ENCODE peak calls at places on chromosomes 16 and 17, in nine cellular contexts. M is iPS-NIHi11; Y is central memory CD4-positive, alpha-beta T cell; C is stimulated activated CD4-positive, alpha-beta T cell treated with anti-CD3 and anti-CD28 coated beads, Interleukin-1b, Interleukin-23, amount 100 ng/mL, for 1 hour; R is ovary; X is HFF-Myc; W is astrocyte of the hippocampus; S is head of caudate nucleus; G is hepatocyte. H is an unnamed sample.

GRCh38 chr17:67570797-67571196 is 146.9 kb upstream of the NOL11 start:
- DNase-seq in M (no peak), Y (no peak), C (no peak), R (no peak), X (no peak), W (no peak), S (no peak), G (no peak), H (no peak)

GRCh38 chr16:19284207-19284606 is 1.3 kb upstream of the CLEC19A start:
- DNase-seq in M (peak; percentile 39), Y (no peak), C (no peak), R (no peak), X (no peak), W (peak; percentile 84), S (peak; percentile 84), G (no peak), H (no peak)

GRCh38 chr17:68341482-68341881 is 50.2 kb downstream of the ARSG start:
- DNase-seq in M (no peak), Y (no peak), C (no peak), R (no peak), X (no peak), W (no peak), S (no peak), G (no peak), H (no peak)

GRCh38 chr16:79334127-79334526 is 266.4 kb downstream of the MAF start:
- DNase-seq in M (peak; percentile 71), Y (no peak), C (no peak), R (no peak), X (no peak), W (no peak), S (no peak), G (no peak), H (no peak)

GRCh38 chr16:88700322-88700635 is 5.9 kb downstream of the RNF166 start:
- DNase-seq in M (no peak), Y (no peak), C (no peak), R (no peak), X (no peak), W (no peak), S (no peak), G (no peak), H (no peak)

GRCh38 chr16:57409065-57409464 is 4.5 kb downstream of the CCL17 start:
- DNase-seq in M (no peak), Y (no peak), C (no peak), R (no peak), X (no peak), W (no peak), S (no peak), G (no peak), H (no peak)

GRCh38 chr16:1688807-1689560 is 10.9 kb downstream of the JPT2 start:
- DNase-seq in M (no peak), Y (no peak), C (no peak), R (no peak), X (no peak), W (peak; percentile 96), S (no peak), G (peak; percentile 91), H (no peak)

GRCh38 chr17:62865586-62865985 is 57.5 kb upstream of the MARCHF10 start:
- DNase-seq in M (no peak), Y (no peak), C (no peak), R (no peak), X (no peak), W (no peak), S (no peak), G (no peak), H (no peak)

GRCh38 chr17:38702900-38703741 is 2.0 kb upstream of the MLLT6 start:
- DNase-seq in M (no peak), Y (peak; percentile 13), C (no peak), R (no peak), X (no peak), W (no peak), S (no peak), G (no peak), H (peak; percentile 67)

GRCh38 chr16:17211797-17212196 is 259.0 kb downstream of the XYLT1 start:
- DNase-seq in M (peak; percentile 63), Y (peak; percentile 9), C (no peak), R (no peak), X (no peak), W (peak; percentile 14), S (no peak), G (no peak), H (no peak)

GRCh38 chr16:838741-839140 is 38.2 kb upstream of the GNG13 start:
- DNase-seq in M (no peak), Y (no peak), C (no peak), R (no peak), X (no peak), W (no peak), S (no peak), G (no peak), H (no peak)

GRCh38 chr17:2111691-2112090 is 56.8 kb downstream of the HIC1 start:
- DNase-seq in M (no peak), Y (no peak), C (no peak), R (no peak), X (peak; percentile 58), W (peak; percentile 77), S (no peak), G (peak; percentile 56), H (no peak)

GRCh38 chr16:12097523-12098428 is 121.2 kb downstream of the SNX29 start:
- DNase-seq in M (no peak), Y (no peak), C (no peak), R (peak; percentile 75), X (no peak), W (peak; percentile 46), S (peak; percentile 77), G (peak; percentile 58), H (peak; percentile 45)

GRCh38 chr17:78179372-78179771 is 7.5 kb downstream of the TK1 start:
- DNase-seq in M (no peak), Y (no peak), C (no peak), R (peak; percentile 47), X (no peak), W (peak; percentile 78), S (no peak), G (no peak), H (no peak)

GRCh38 chr17:418421-418751 is 65.8 kb upstream of the RPH3AL start:
- DNase-seq in M (no peak), Y (peak; percentile 72), C (no peak), R (no peak), X (no peak), W (no peak), S (no peak), G (no peak), H (no peak)

GRCh38 chr16:88955906-88956305 is 21.1 kb downstream of the CBFA2T3 start:
- DNase-seq in M (no peak), Y (no peak), C (no peak), R (no peak), X (no peak), W (no peak), S (no peak), G (no peak), H (peak; percentile 23)

GRCh38 chr16:84841787-84842300 is 22.1 kb downstream of the CRISPLD2 start:
- DNase-seq in M (peak; percentile 81), Y (no peak), C (no peak), R (no peak), X (no peak), W (peak; percentile 53), S (peak; percentile 51), G (peak; percentile 77), H (no peak)

GRCh38 chr17:40241435-40241834 is 22.3 kb downstream of the WIPF2 start:
- DNase-seq in M (no peak), Y (no peak), C (no peak), R (no peak), X (no peak), W (no peak), S (no peak), G (no peak), H (no peak)

GRCh38 chr17:81885869-81886548 is 5.4 kb downstream of the ALYREF start:
- DNase-seq in M (no peak), Y (no peak), C (no peak), R (no peak), X (no peak), W (peak; percentile 87), S (no peak), G (no peak), H (no peak)

GRCh38 chr16:80958284-80958683 is 48.4 kb downstream of the CMC2 start:
- DNase-seq in M (no peak), Y (no peak), C (no peak), R (no peak), X (no peak), W (no peak), S (no peak), G (no peak), H (no peak)

GRCh38 chr16:20844054-20844453 is 37.7 kb downstream of the REXO5 start:
- DNase-seq in M (no peak), Y (peak; percentile 20), C (no peak), R (no peak), X (no peak), W (peak; percentile 20), S (no peak), G (no peak), H (no peak)

GRCh38 chr17:30551666-30552339 is 74.6 kb downstream of the GOSR1 start:
- DNase-seq in M (no peak), Y (no peak), C (no peak), R (peak; percentile 21), X (no peak), W (no peak), S (no peak), G (no peak), H (no peak)

GRCh38 chr16:75092777-75093176 is 23.8 kb downstream of the LDHD start:
- DNase-seq in M (no peak), Y (no peak), C (no peak), R (no peak), X (no peak), W (no peak), S (no peak), G (no peak), H (no peak)

GRCh38 chr17:60944751-60945150 is 267.1 kb downstream of the BCAS3 start:
- DNase-seq in M (no peak), Y (no peak), C (no peak), R (no peak), X (no peak), W (no peak), S (no peak), G (no peak), H (no peak)

GRCh38 chr17:7834891-7835817 is 1.1 kb downstream of the KDM6B start:
- DNase-seq in M (peak; percentile 87), Y (peak; percentile 92), C (peak; percentile 75), R (peak; percentile 99), X (no peak), W (peak; percentile 100), S (peak; percentile 98), G (peak; percentile 99), H (peak; percentile 99)

GRCh38 chr17:47066095-47066494 is 87.0 kb upstream of the RPRML start:
- DNase-seq in M (peak; percentile 19), Y (no peak), C (no peak), R (no peak), X (no peak), W (no peak), S (no peak), G (no peak), H (no peak)

GRCh38 chr16:67279296-67280089 is at the start of gene PLEKHG4:
- DNase-seq in M (peak; percentile 99), Y (peak; percentile 72), C (peak; percentile 56), R (peak; percentile 88), X (peak; percentile 15), W (peak; percentile 89), S (peak; percentile 30), G (peak; percentile 90), H (peak; percentile 88)

GRCh38 chr17:35809855-35810461 is 674 bp downstream of the TAF15 start:
- DNase-seq in M (no peak), Y (peak; percentile 3), C (no peak), R (no peak), X (no peak), W (no peak), S (no peak), G (peak; percentile 66), H (no peak)

GRCh38 chr17:63369233-63369632 is 76.9 kb downstream of the CYB561 start:
- DNase-seq in M (no peak), Y (no peak), C (no peak), R (no peak), X (no peak), W (no peak), S (no peak), G (no peak), H (no peak)

GRCh38 chr17:81097134-81097942 is 62.4 kb downstream of the BAIAP2 start:
- DNase-seq in M (peak; percentile 83), Y (peak; percentile 25), C (no peak), R (peak; percentile 93), X (no peak), W (peak; percentile 95), S (peak; percentile 84), G (peak; percentile 94), H (peak; percentile 91)

GRCh38 chr17:50956750-50957523 is 90.8 kb upstream of the TOB1 start:
- DNase-seq in M (peak; percentile 82), Y (peak; percentile 61), C (peak; percentile 27), R (peak; percentile 79), X (no peak), W (peak; percentile 77), S (peak; percentile 70), G (peak; percentile 78), H (peak; percentile 63)